ENCODE peak calls at places on chromosomes 6 and 20, in six cellular contexts. Z is choroid plexus epithelial cell, K is B cell, B is RWPE1, D is GM12865, W is H9. P is an unnamed sample.
A peak's percentile ranks its signal among the peaks of the same experiment; 100 is the strongest.

GRCh38 chr6:129859524-129859923 is 1.6 kb downstream of the TMEM244 start:
- DNase-seq in Z (peak; percentile 42), K (no peak), B (no peak), D (no peak), W (no peak), P (no peak)

GRCh38 chr6:54262956-54263355 is 45.3 kb upstream of the TINAG start:
- DNase-seq in Z (no peak), K (no peak), B (no peak), D (no peak), W (no peak), P (no peak)

GRCh38 chr6:107624541-107624940 is 134.6 kb downstream of the SOBP start:
- DNase-seq in Z (peak; percentile 29), K (no peak), B (peak; percentile 11), D (no peak), W (no peak), P (no peak)

GRCh38 chr20:23294166-23294565 is 56.4 kb upstream of the NXT1 start:
- DNase-seq in Z (no peak), K (no peak), B (no peak), D (no peak), W (no peak), P (no peak)

GRCh38 chr6:166360243-166361079 is 18.1 kb upstream of the SFT2D1 start:
- DNase-seq in Z (peak; percentile 74), K (no peak), B (peak; percentile 18), D (no peak), W (no peak), P (no peak)

GRCh38 chr6:154243793-154244768 is 112.5 kb downstream of the IPCEF1 start:
- DNase-seq in Z (peak; percentile 5), K (no peak), B (no peak), D (no peak), W (no peak), P (no peak)

GRCh38 chr6:150343434-150343833 is 25.4 kb upstream of the IYD start:
- DNase-seq in Z (peak; percentile 19), K (no peak), B (no peak), D (no peak), W (no peak), P (no peak)

GRCh38 chr6:114033606-114034005 is 62.7 kb upstream of the HDAC2 start:
- DNase-seq in Z (no peak), K (no peak), B (no peak), D (no peak), W (no peak), P (no peak)

GRCh38 chr20:327946-328563 is 2.7 kb downstream of the SOX12 start:
- DNase-seq in Z (peak; percentile 37), K (no peak), B (no peak), D (no peak), W (no peak), P (no peak)

GRCh38 chr6:158795516-158795915 is 23.7 kb downstream of the EZR start:
- DNase-seq in Z (no peak), K (no peak), B (no peak), D (no peak), W (no peak), P (no peak)

GRCh38 chr6:33824461-33825154 is 20.8 kb upstream of the MLN start:
- DNase-seq in Z (peak; percentile 73), K (no peak), B (no peak), D (no peak), W (no peak), P (no peak)

GRCh38 chr20:35511814-35512420 is 17.5 kb downstream of the C20orf173 start:
- DNase-seq in Z (peak; percentile 80), K (no peak), B (peak; percentile 64), D (no peak), W (peak; percentile 37), P (no peak)

GRCh38 chr6:129440691-129441090 is 269.3 kb downstream of the ARHGAP18 start:
- DNase-seq in Z (peak; percentile 32), K (no peak), B (no peak), D (no peak), W (peak; percentile 34), P (no peak)

GRCh38 chr6:152189736-152190135 is 382.3 kb downstream of the ESR1 start:
- DNase-seq in Z (peak; percentile 43), K (no peak), B (no peak), D (no peak), W (no peak), P (no peak)

GRCh38 chr6:164720-165119 is 127.6 kb upstream of the DUSP22 start:
- DNase-seq in Z (no peak), K (no peak), B (no peak), D (no peak), W (no peak), P (no peak)

GRCh38 chr6:14270925-14271791 is 153.6 kb downstream of the CD83 start:
- DNase-seq in Z (peak; percentile 34), K (no peak), B (peak; percentile 97), D (no peak), W (no peak), P (no peak)
- TF ChIP-seq CTCF in Z (no peak), K (no peak), B (no peak), D (no peak), W (no peak), P (no peak)

GRCh38 chr20:60037120-60037499 is 78.9 kb downstream of the CDH26 start:
- DNase-seq in Z (peak; percentile 12), K (no peak), B (no peak), D (no peak), W (peak; percentile 58), P (no peak)
- TF ChIP-seq CTCF in Z (no peak), K (no peak), B (no peak), D (no peak), W (peak; percentile 51), P (no peak)

GRCh38 chr20:63858393-63859165 is 2.7 kb upstream of the ABHD16B start:
- DNase-seq in Z (peak; percentile 94), K (no peak), B (no peak), D (no peak), W (peak; percentile 66), P (no peak)
- TF ChIP-seq CTCF in Z (peak; percentile 79), K (no peak), B (no peak), D (no peak), W (peak; percentile 55), P (no peak)

GRCh38 chr20:49603209-49603627 is 35.3 kb upstream of the PTGIS start:
- DNase-seq in Z (peak; percentile 86), K (no peak), B (no peak), D (peak; percentile 32), W (peak; percentile 71), P (no peak)
- TF ChIP-seq CTCF in Z (peak; percentile 84), K (no peak), B (no peak), D (peak; percentile 28), W (peak; percentile 66), P (peak; percentile 25)

P was measured in GM06990.